ENCODE peak calls at places on chromosomes 2 and 18, in seven cellular contexts. One of them, this sample, is unnamed.

GRCh38 chr18:21652073-21652472 is 40.0 kb downstream of the SNRPD1 start:
- DNase-seq in hepatic stellate cell: no peak
- DNase-seq in AG08396: no peak
- DNase-seq in NB4: no peak
- DNase-seq in ACHN: no peak
- DNase-seq in EL: no peak
- DNase-seq in PC-3: no peak
- DNase-seq in this sample: no peak

GRCh38 chr2:117359266-117359970 is 455.1 kb upstream of the DDX18 start:
- DNase-seq in hepatic stellate cell: no peak
- DNase-seq in AG08396: no peak
- DNase-seq in NB4: no peak
- DNase-seq in ACHN: no peak
- DNase-seq in EL: no peak
- DNase-seq in PC-3: no peak
- DNase-seq in this sample: no peak

GRCh38 chr2:158413581-158413980 is 43.0 kb downstream of the CCDC148 start:
- DNase-seq in hepatic stellate cell: no peak
- DNase-seq in AG08396: no peak
- DNase-seq in NB4: no peak
- DNase-seq in ACHN: no peak
- DNase-seq in EL: peak; percentile 55
- DNase-seq in PC-3: no peak
- DNase-seq in this sample: no peak

GRCh38 chr2:215613265-215613664 is 177.4 kb upstream of the FN1 start:
- DNase-seq in hepatic stellate cell: no peak
- DNase-seq in AG08396: peak; percentile 26
- DNase-seq in NB4: no peak
- DNase-seq in ACHN: no peak
- DNase-seq in EL: peak; percentile 73
- DNase-seq in PC-3: peak; percentile 16
- DNase-seq in this sample: no peak

GRCh38 chr2:237885931-237886701 is 26.7 kb downstream of the RAMP1 start:
- DNase-seq in hepatic stellate cell: no peak
- DNase-seq in AG08396: no peak
- DNase-seq in NB4: no peak
- DNase-seq in ACHN: no peak
- DNase-seq in EL: no peak
- DNase-seq in PC-3: no peak
- DNase-seq in this sample: no peak

GRCh38 chr2:150909613-150910012 is 352.1 kb downstream of the RBM43 start:
- DNase-seq in hepatic stellate cell: no peak
- DNase-seq in AG08396: no peak
- DNase-seq in NB4: peak; percentile 14
- DNase-seq in ACHN: peak; percentile 17
- DNase-seq in EL: no peak
- DNase-seq in PC-3: peak; percentile 9
- DNase-seq in this sample: no peak

GRCh38 chr2:168174761-168175160 is 72.6 kb downstream of the STK39 start:
- DNase-seq in hepatic stellate cell: no peak
- DNase-seq in AG08396: no peak
- DNase-seq in NB4: peak; percentile 33
- DNase-seq in ACHN: no peak
- DNase-seq in EL: no peak
- DNase-seq in PC-3: no peak
- DNase-seq in this sample: no peak

GRCh38 chr2:106931742-106932335 is 45.9 kb upstream of the ST6GAL2 start:
- DNase-seq in hepatic stellate cell: no peak
- DNase-seq in AG08396: no peak
- DNase-seq in NB4: no peak
- DNase-seq in ACHN: no peak
- DNase-seq in EL: no peak
- DNase-seq in PC-3: no peak
- DNase-seq in this sample: no peak

GRCh38 chr2:40625849-40626248 is 174.0 kb upstream of the SLC8A1 start:
- DNase-seq in hepatic stellate cell: peak; percentile 4
- DNase-seq in AG08396: peak; percentile 21
- DNase-seq in NB4: peak; percentile 7
- DNase-seq in ACHN: peak; percentile 82
- DNase-seq in EL: peak; percentile 76
- DNase-seq in PC-3: peak; percentile 75
- DNase-seq in this sample: peak; percentile 27

GRCh38 chr2:56364902-56365301 is 181.1 kb downstream of the CCDC85A start:
- DNase-seq in hepatic stellate cell: no peak
- DNase-seq in AG08396: no peak
- DNase-seq in NB4: no peak
- DNase-seq in ACHN: no peak
- DNase-seq in EL: no peak
- DNase-seq in PC-3: no peak
- DNase-seq in this sample: no peak

This sample was measured in kidney glomerular epithelial cell.